ENCODE peak calls at places on chromosomes 7 and 10, in seven cellular contexts. L is A549, G is body of pancreas, B is transverse colon, I is ovary, P is IMR-90, W is NB4. A is an unnamed sample.
A peak's percentile ranks its signal among the peaks of the same experiment; 100 is the strongest.

GRCh38 chr7:2860627-2861133 is 16.6 kb upstream of the GNA12 start:
- DNase-seq in L (no peak), W (no peak), G (peak; percentile 95), B (no peak), P (no peak), I (no peak), A (peak; percentile 43)

GRCh38 chr7:24966802-24967201 is 13.2 kb downstream of the OSBPL3 start:
- DNase-seq in P (peak; percentile 70), L (no peak), W (no peak), G (no peak), I (no peak), B (no peak), A (no peak)

GRCh38 chr7:151867912-151868804 is 8.8 kb downstream of the PRKAG2 start:
- DNase-seq in I (peak; percentile 81), L (no peak), G (peak; percentile 82), P (no peak), B (no peak), W (no peak), A (no peak)

GRCh38 chr10:114245128-114245791 is 6.2 kb downstream of the VWA2 start:
- DNase-seq in W (no peak), L (no peak), P (no peak), B (no peak), G (peak; percentile 61), I (no peak), A (no peak)

GRCh38 chr10:100742067-100742771 is 3.2 kb upstream of the PAX2 start:
- DNase-seq in L (no peak), I (no peak), B (no peak), P (no peak), W (no peak), G (no peak), A (peak; percentile 52)

GRCh38 chr7:107609861-107610260 is 29.8 kb downstream of the BCAP29 start:
- DNase-seq in G (no peak), P (no peak), I (no peak), W (no peak), L (no peak), B (no peak), A (no peak)

GRCh38 chr10:48399056-48399541 is 92.6 kb downstream of the MAPK8 start:
- DNase-seq in P (no peak), G (no peak), B (no peak), L (no peak), I (no peak), W (no peak), A (no peak)

GRCh38 chr7:120077777-120078176 is 195.2 kb upstream of the KCND2 start:
- DNase-seq in L (no peak), B (no peak), P (no peak), I (no peak), W (no peak), G (no peak), A (no peak)

GRCh38 chr7:144873316-144873845 is 37.5 kb upstream of the TPK1 start:
- DNase-seq in P (no peak), I (no peak), G (no peak), B (no peak), W (no peak), L (no peak), A (no peak)

GRCh38 chr10:14451341-14451740 is 120.6 kb upstream of the FRMD4A start:
- DNase-seq in G (no peak), W (no peak), P (no peak), B (no peak), L (no peak), I (no peak), A (no peak)

GRCh38 chr10:75233444-75234016 is 2.2 kb downstream of the COMTD1 start:
- DNase-seq in P (no peak), G (no peak), B (no peak), L (no peak), W (peak; percentile 48), I (no peak), A (peak; percentile 73)

GRCh38 chr10:8314486-8314885 is 260.0 kb downstream of the GATA3 start:
- DNase-seq in P (no peak), G (no peak), I (no peak), L (no peak), W (no peak), B (no peak), A (no peak)

GRCh38 chr7:133645870-133646492 is 393.1 kb downstream of the EXOC4 start:
- DNase-seq in I (no peak), B (no peak), W (peak; percentile 63), L (no peak), P (peak; percentile 49), G (no peak), A (no peak)

GRCh38 chr10:612696-613095 is 76.8 kb downstream of the DIP2C start:
- DNase-seq in W (no peak), L (no peak), G (no peak), B (no peak), P (no peak), I (peak; percentile 22), A (no peak)

GRCh38 chr7:15558747-15559146 is 3.1 kb downstream of the AGMO start:
- DNase-seq in W (no peak), G (no peak), I (no peak), B (no peak), P (peak; percentile 6), L (no peak), A (no peak)

GRCh38 chr7:87518735-87519134 is 43.3 kb upstream of the ABCB4 start:
- DNase-seq in G (no peak), B (no peak), P (no peak), I (no peak), W (no peak), L (no peak), A (no peak)

GRCh38 chr7:121398246-121398645 is 2.1 kb upstream of the FAM3C start:
- DNase-seq in B (no peak), W (peak; percentile 33), L (no peak), P (no peak), I (no peak), G (peak; percentile 64), A (no peak)
- TF ChIP-seq CTCF in B (no peak), W (peak; percentile 22), L (peak; percentile 29), P (peak; percentile 8), I (no peak), G (peak; percentile 79), A (no peak)

GRCh38 chr10:103855424-103855823 is at the start of gene SH3PXD2A:
- DNase-seq in L (peak; percentile 62), B (peak; percentile 57), I (peak; percentile 74), W (peak; percentile 59), G (peak; percentile 40), P (no peak), A (peak; percentile 73)
- TF ChIP-seq POLR2A in L (no peak), B (no peak), I (no peak), W (no peak), G (no peak), P (no peak), A (no peak)

DNA sequence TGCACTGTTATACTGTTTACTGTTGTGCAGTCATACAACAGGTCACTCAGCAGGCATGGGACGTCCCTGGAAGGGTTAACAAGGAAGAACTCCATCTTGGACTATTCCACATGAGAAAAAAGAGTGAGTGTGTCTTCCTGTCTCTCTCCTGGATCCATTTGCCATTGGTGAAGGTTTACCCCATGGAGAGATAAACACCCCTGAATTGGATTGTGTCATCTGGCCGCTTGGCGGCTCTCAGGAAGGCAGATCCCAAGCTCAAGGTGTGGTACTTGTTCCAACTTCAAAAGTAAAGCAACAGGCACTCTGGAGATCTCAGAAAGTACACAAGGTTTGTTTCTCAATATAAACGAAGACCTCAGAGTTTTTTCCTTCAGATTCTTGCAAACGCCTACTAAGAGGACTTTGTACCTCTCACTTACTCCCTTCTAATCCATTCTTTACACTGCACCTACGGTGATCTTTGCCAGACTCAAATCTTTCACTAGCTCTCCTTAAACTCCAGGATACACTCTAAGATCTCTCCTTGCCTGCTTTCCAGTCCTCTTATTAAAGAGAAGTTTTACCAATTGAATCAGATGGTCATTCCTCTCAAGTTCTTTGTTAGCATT is 116.7 kb downstream of the REEP3 start:
- DNase-seq in P (no peak), I (no peak), G (peak; percentile 31), W (no peak), B (no peak), L (no peak), A (no peak)
- TF ChIP-seq CTCF in P (no peak), I (no peak), G (peak; percentile 19), W (no peak), B (no peak), L (no peak), A (no peak)

GRCh38 chr7:68148440-68148839 is 1151.8 kb downstream of the TYW1 start:
- DNase-seq in G (no peak), B (no peak), I (no peak), W (no peak), P (no peak), L (no peak), A (no peak)

GRCh38 chr7:68152205-68152604 is 1155.6 kb downstream of the TYW1 start:
- DNase-seq in P (no peak), W (no peak), B (no peak), L (no peak), I (no peak), G (no peak), A (no peak)

GRCh38 chr7:68143345-68143744 is 1146.7 kb downstream of the TYW1 start:
- DNase-seq in P (no peak), I (no peak), W (peak; percentile 6), B (no peak), L (no peak), G (no peak), A (no peak)

GRCh38 chr7:68147621-68148238 is 1151.1 kb downstream of the TYW1 start:
- DNase-seq in W (no peak), P (no peak), G (no peak), B (no peak), I (no peak), L (no peak), A (no peak)

DNA sequence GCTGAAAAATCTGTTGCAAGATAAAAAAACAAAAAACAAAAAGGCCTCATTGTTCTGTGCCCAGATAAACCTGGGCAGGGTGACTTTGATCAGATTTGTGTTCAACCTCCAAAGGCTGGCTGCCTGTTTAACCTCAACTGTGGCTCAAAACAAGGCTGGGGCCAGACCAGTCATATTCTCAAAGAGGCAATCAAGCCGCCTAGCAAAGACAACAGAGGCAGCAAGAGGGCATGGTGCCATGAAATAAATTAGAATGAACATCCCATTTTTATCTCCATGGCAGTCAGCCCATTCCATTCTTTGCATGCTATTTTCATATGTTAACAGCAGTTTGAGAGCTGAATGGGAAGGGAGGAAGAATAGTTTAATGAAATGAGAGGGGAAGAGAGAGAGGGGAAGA is 1150.3 kb downstream of the TYW1 start:
- DNase-seq in L (no peak), B (no peak), I (no peak), P (no peak), G (no peak), W (no peak), A (no peak)
- TF ChIP-seq POLR2A in L (no peak), B (no peak), I (no peak), P (no peak), G (no peak), W (no peak), A (no peak)